ENCODE peak calls at places on chromosomes 4 and X, in four cellular contexts. J is uterus, D is heart left ventricle, A is suprapubic skin. H is an unnamed sample.

GRCh38 chr4:14234330-14234729 is 606.8 kb upstream of the BOD1L1 start:
- DNase-seq in J (no peak), D (no peak), A (no peak), H (no peak)

GRCh38 chrX:2609431-2610238 is 81.5 kb upstream of the CD99 start:
- DNase-seq in J (no peak), D (peak; percentile 13), A (no peak), H (no peak)

GRCh38 chrX:20596856-20597255 is 330.1 kb upstream of the RPS6KA3 start:
- DNase-seq in J (no peak), D (no peak), A (no peak), H (no peak)

GRCh38 chr4:173223743-173224142 is 55.1 kb downstream of the GALNT7 start:
- DNase-seq in J (no peak), D (no peak), A (no peak), H (no peak)

GRCh38 chr4:2186133-2186864 is 55.6 kb downstream of the HAUS3 start:
- DNase-seq in J (no peak), D (no peak), A (no peak), H (peak; percentile 54)

GRCh38 chrX:101550825-101551767 is 749 bp downstream of the ARMCX1 start:
- DNase-seq in J (peak; percentile 56), D (peak; percentile 49), A (peak; percentile 76), H (no peak)

GRCh38 chrX:46574941-46575381 is 1.4 kb downstream of the CHST7 start:
- DNase-seq in J (no peak), D (no peak), A (no peak), H (no peak)

GRCh38 chr4:180757927-180758326 is 1485.3 kb upstream of the TENM3 start:
- DNase-seq in J (no peak), D (no peak), A (no peak), H (no peak)

GRCh38 chr4:53273726-53274125 is 92.1 kb downstream of the SCFD2 start:
- DNase-seq in J (no peak), D (no peak), A (no peak), H (no peak)

GRCh38 chr4:98630804-98631454 is 27.5 kb downstream of the TSPAN5 start:
- DNase-seq in J (no peak), D (no peak), A (no peak), H (no peak)

GRCh38 chr4:63937961-63938360 is 471.3 kb downstream of the TECRL start:
- DNase-seq in J (peak; percentile 59), D (no peak), A (no peak), H (no peak)

GRCh38 chr4:53478671-53479456 is 101.4 kb downstream of the FIP1L1 start:
- DNase-seq in J (no peak), D (no peak), A (no peak), H (no peak)

GRCh38 chrX:23938690-23939089 is 30.9 kb downstream of the CXorf58 start:
- DNase-seq in J (no peak), D (no peak), A (no peak), H (no peak)

GRCh38 chr4:166594326-166594946 is 639.9 kb downstream of the SPOCK3 start:
- DNase-seq in J (no peak), D (no peak), A (no peak), H (peak; percentile 46)

GRCh38 chr4:116358633-116359222 is 726.6 kb downstream of the TRAM1L1 start:
- DNase-seq in J (no peak), D (no peak), A (no peak), H (peak; percentile 61)

GRCh38 chrX:53294024-53294648 is 12.8 kb upstream of the IQSEC2 start:
- DNase-seq in J (no peak), D (no peak), A (no peak), H (peak; percentile 31)

GRCh38 chrX:136047001-136047642 is 61.9 kb downstream of the SLC9A6 start:
- DNase-seq in J (no peak), D (no peak), A (no peak), H (no peak)

GRCh38 chr4:52611030-52611555 is 48.0 kb downstream of the USP46 start:
- DNase-seq in J (no peak), D (no peak), A (no peak), H (no peak)

GRCh38 chr4:160423879-160424451 is 1321.1 kb downstream of the RAPGEF2 start:
- DNase-seq in J (no peak), D (no peak), A (no peak), H (no peak)

GRCh38 chr4:189845145-189845846 is 95.4 kb upstream of the FRG1 start:
- DNase-seq in J (no peak), D (no peak), A (no peak), H (no peak)

GRCh38 chr4:112593438-112594133 is 43.1 kb downstream of the ZGRF1 start:
- DNase-seq in J (no peak), D (no peak), A (no peak), H (no peak)

GRCh38 chr4:80035336-80035735 is 37.7 kb downstream of the ANTXR2 start:
- DNase-seq in J (no peak), D (no peak), A (no peak), H (peak; percentile 80)

GRCh38 chrX:12802741-12803140 is 11.5 kb downstream of the PRPS2 start:
- DNase-seq in J (no peak), D (no peak), A (no peak), H (no peak)

GRCh38 chr4:147463065-147463464 is 17.8 kb upstream of the EDNRA start:
- DNase-seq in J (no peak), D (no peak), A (no peak), H (no peak)

GRCh38 chrX:94107981-94108380 is 434.0 kb downstream of the FAM133A start:
- DNase-seq in J (no peak), D (no peak), A (no peak), H (no peak)

GRCh38 chrX:127038065-127038464 is 218.5 kb downstream of the PRR32 start:
- DNase-seq in J (no peak), D (no peak), A (no peak), H (no peak)

GRCh38 chr4:38753021-38753806 is 29.6 kb downstream of the TLR10 start:
- DNase-seq in J (peak; percentile 91), D (peak; percentile 86), A (peak; percentile 86), H (peak; percentile 67)

GRCh38 chr4:22932326-22932725 is 239.6 kb downstream of the GBA3 start:
- DNase-seq in J (no peak), D (no peak), A (no peak), H (no peak)

GRCh38 chr4:25955705-25956104 is 41.7 kb downstream of the SMIM20 start:
- DNase-seq in J (no peak), D (no peak), A (no peak), H (no peak)

GRCh38 chr4:76476606-76477005 is 41.6 kb downstream of the SHROOM3 start:
- DNase-seq in J (no peak), D (no peak), A (no peak), H (no peak)

GRCh38 chr4:142402925-142403324 is 443.2 kb downstream of the INPP4B start:
- DNase-seq in J (no peak), D (no peak), A (no peak), H (no peak)

GRCh38 chr4:10688827-10689226 is 4.3 kb upstream of the CLNK start:
- DNase-seq in J (no peak), D (no peak), A (no peak), H (no peak)

DNA sequence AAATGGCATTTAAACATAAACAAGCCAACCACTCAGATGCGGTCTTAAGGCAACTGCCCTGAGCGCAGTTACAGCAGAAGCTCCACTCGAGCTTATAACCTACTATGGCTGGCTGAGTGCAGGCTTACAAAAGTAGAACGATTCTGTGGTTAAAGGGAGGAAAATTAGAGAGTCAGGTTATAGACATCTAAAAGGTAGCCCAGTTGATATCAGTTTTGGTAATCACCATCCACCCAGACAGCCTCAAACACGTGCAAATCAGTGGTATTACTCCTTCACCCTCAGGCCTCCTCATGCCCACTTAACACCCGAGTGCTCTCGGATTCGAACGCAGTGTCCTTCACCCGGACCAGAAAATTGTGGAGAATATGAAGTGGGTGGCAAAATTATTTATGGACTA is 3.1 kb downstream of the LEF1 start:
- DNase-seq in J (no peak), D (no peak), A (no peak), H (no peak)
- H3K4me3 ChIP-seq in J (no peak overlapping the region), D (no peak overlapping the region), A (peak overlapping the region; percentile 78), H (no peak overlapping the region)

GRCh38 chr4:184389978-184390518 is 84.3 kb downstream of the IRF2 start:
- DNase-seq in J (no peak), D (peak; percentile 53), A (no peak), H (no peak)
- TF ChIP-seq POLR2A in J (no peak), D (no peak), A (no peak), H (no peak)

GRCh38 chrX:68354869-68355628 is 78.2 kb downstream of the OPHN1 start:
- DNase-seq in J (no peak), D (no peak), A (no peak), H (no peak)
- H3K27ac ChIP-seq in J (no peak overlapping the region), D (no peak overlapping the region), A (no peak overlapping the region), H (no peak overlapping the region)

GRCh38 chr4:139825523-139826014 is 159.9 kb downstream of the MGST2 start:
- DNase-seq in J (no peak), D (no peak), A (no peak), H (no peak)
- H3K4me3 ChIP-seq in J (no peak overlapping the region), D (no peak overlapping the region), A (no peak overlapping the region), H (no peak overlapping the region)